ENCODE peak calls at places on chromosomes 5 and 9, in four cellular contexts. E is H9; J is stimulated activated CD4-positive, alpha-beta T cell treated with anti-CD3 and anti-CD28 coated beads, Interleukin-1b, Interleukin-23, amount 100 ng/mL, for 1 hour; P is fibroblast of pulmonary artery. M is an unnamed sample.

GRCh38 chr9:96100385-96100978 is 201.5 kb downstream of the HSD17B3 start:
- DNase-seq in E (no peak), P (no peak), J (no peak), M (no peak)

GRCh38 chr5:67338416-67338815 is 141.8 kb upstream of the CD180 start:
- DNase-seq in E (no peak), J (no peak), P (no peak), M (peak)

GRCh38 chr5:173825215-173825865 is 62.8 kb upstream of the CPEB4 start:
- DNase-seq in E (no peak), J (no peak), P (peak), M (peak)

GRCh38 chr5:55231476-55232193 is 1.8 kb downstream of the CCNO start:
- DNase-seq in E (peak), J (no peak), P (no peak), M (peak)

GRCh38 chr5:82045526-82046267 is 73.9 kb downstream of the ATG10 start:
- DNase-seq in J (no peak), E (no peak), P (peak), M (peak)

GRCh38 chr5:153592081-153592480 is 101.6 kb downstream of the GRIA1 start:
- DNase-seq in E (no peak), J (no peak), P (no peak), M (no peak)

GRCh38 chr9:109035684-109036423 is 22.6 kb upstream of the CTNNAL1 start:
- DNase-seq in J (no peak), E (no peak), P (peak), M (peak)

GRCh38 chr9:127903557-127904475 is 4.4 kb upstream of the ST6GALNAC6 start:
- DNase-seq in P (no peak), E (peak), J (peak), M (no peak)

GRCh38 chr5:141772281-141772680 is 90.3 kb upstream of the ARAP3 start:
- DNase-seq in J (no peak), P (no peak), E (no peak), M (no peak)

GRCh38 chr5:40359854-40360253 is 319.9 kb upstream of the PTGER4 start:
- DNase-seq in P (no peak), E (no peak), J (no peak), M (no peak)

GRCh38 chr5:67346611-67347010 is 150.0 kb upstream of the CD180 start:
- DNase-seq in P (no peak), E (no peak), J (no peak), M (no peak)

GRCh38 chr9:134407123-134407779 is 81.0 kb downstream of the RXRA start:
- DNase-seq in E (peak), P (peak), J (peak), M (peak)

GRCh38 chr5:14925326-14925725 is 53.7 kb upstream of the ANKH start:
- DNase-seq in E (no peak), J (no peak), P (no peak), M (no peak)